ENCODE peak calls at places on chromosomes 5 and 9, in six cellular contexts. One of them, this sample, is unnamed.

GRCh38 chr5:171770153-171770552 is 15.5 kb upstream of the SMIM23 start:
- DNase-seq in tibial nerve: no peak
- DNase-seq in A549: no peak
- DNase-seq in ovary: no peak
- DNase-seq in SK-N-SH: no peak
- DNase-seq in upper lobe of left lung: no peak
- DNase-seq in this sample: no peak

GRCh38 chr9:36976371-36977030 is 57.6 kb downstream of the PAX5 start:
- DNase-seq in ovary: no peak
- DNase-seq in tibial nerve: no peak
- DNase-seq in A549: peak; percentile 20
- DNase-seq in upper lobe of left lung: no peak
- DNase-seq in SK-N-SH: no peak
- DNase-seq in this sample: no peak

GRCh38 chr5:142655339-142656267 is 30.3 kb downstream of the FGF1 start:
- DNase-seq in upper lobe of left lung: peak; percentile 95
- DNase-seq in ovary: peak; percentile 92
- DNase-seq in SK-N-SH: peak; percentile 91
- DNase-seq in tibial nerve: peak; percentile 94
- DNase-seq in A549: peak; percentile 71
- DNase-seq in this sample: no peak

GRCh38 chr5:114363837-114364236 is 2.0 kb downstream of the KCNN2 start:
- DNase-seq in tibial nerve: no peak
- DNase-seq in SK-N-SH: no peak
- DNase-seq in ovary: no peak
- DNase-seq in A549: no peak
- DNase-seq in upper lobe of left lung: no peak
- DNase-seq in this sample: no peak

GRCh38 chr5:122805481-122805880 is 30.6 kb downstream of the SNX2 start:
- DNase-seq in ovary: no peak
- DNase-seq in upper lobe of left lung: no peak
- DNase-seq in tibial nerve: no peak
- DNase-seq in A549: peak; percentile 2
- DNase-seq in SK-N-SH: no peak
- DNase-seq in this sample: no peak

GRCh38 chr5:56012281-56012963 is 17.7 kb upstream of the IL6ST start:
- DNase-seq in A549: no peak
- DNase-seq in ovary: no peak
- DNase-seq in upper lobe of left lung: no peak
- DNase-seq in tibial nerve: no peak
- DNase-seq in SK-N-SH: no peak
- DNase-seq in this sample: no peak

GRCh38 chr9:4238522-4238921 is 61.3 kb downstream of the GLIS3 start:
- DNase-seq in tibial nerve: no peak
- DNase-seq in SK-N-SH: no peak
- DNase-seq in ovary: no peak
- DNase-seq in upper lobe of left lung: no peak
- DNase-seq in A549: no peak
- DNase-seq in this sample: no peak

GRCh38 chr9:37549527-37549926 is 26.7 kb downstream of the FBXO10 start:
- DNase-seq in SK-N-SH: no peak
- DNase-seq in ovary: no peak
- DNase-seq in upper lobe of left lung: no peak
- DNase-seq in tibial nerve: no peak
- DNase-seq in A549: no peak
- DNase-seq in this sample: no peak

GRCh38 chr9:125541840-125542243 is 165.2 kb downstream of the MAPKAP1 start:
- DNase-seq in A549: no peak
- DNase-seq in upper lobe of left lung: no peak
- DNase-seq in ovary: no peak
- DNase-seq in SK-N-SH: peak; percentile 77
- DNase-seq in tibial nerve: no peak
- DNase-seq in this sample: no peak

GRCh38 chr9:93582115-93582514 is 5.7 kb downstream of the PHF2 start:
- DNase-seq in SK-N-SH: no peak
- DNase-seq in upper lobe of left lung: no peak
- DNase-seq in tibial nerve: no peak
- DNase-seq in ovary: no peak
- DNase-seq in A549: no peak
- DNase-seq in this sample: no peak

GRCh38 chr5:154243736-154244135 is 53.2 kb downstream of the GALNT10 start:
- DNase-seq in ovary: no peak
- DNase-seq in A549: no peak
- DNase-seq in upper lobe of left lung: no peak
- DNase-seq in SK-N-SH: no peak
- DNase-seq in tibial nerve: no peak
- DNase-seq in this sample: peak; percentile 62

GRCh38 chr5:107553063-107553676 is 117.6 kb downstream of the EFNA5 start:
- DNase-seq in tibial nerve: no peak
- DNase-seq in ovary: no peak
- DNase-seq in A549: peak; percentile 60
- DNase-seq in SK-N-SH: no peak
- DNase-seq in upper lobe of left lung: no peak
- DNase-seq in this sample: no peak

GRCh38 chr9:74245871-74246552 is 251.1 kb upstream of the RORB start:
- DNase-seq in tibial nerve: no peak
- DNase-seq in upper lobe of left lung: no peak
- DNase-seq in A549: no peak
- DNase-seq in SK-N-SH: no peak
- DNase-seq in ovary: no peak
- DNase-seq in this sample: no peak

GRCh38 chr5:176870110-176870591 is 29.0 kb downstream of the HK3 start:
- DNase-seq in ovary: no peak
- DNase-seq in SK-N-SH: peak; percentile 84
- DNase-seq in upper lobe of left lung: peak; percentile 41
- DNase-seq in A549: peak; percentile 78
- DNase-seq in tibial nerve: no peak
- DNase-seq in this sample: no peak

GRCh38 chr5:180605554-180606214 is 14.4 kb upstream of the SCGB3A1 start:
- DNase-seq in SK-N-SH: peak; percentile 74
- DNase-seq in upper lobe of left lung: no peak
- DNase-seq in A549: peak; percentile 77
- DNase-seq in ovary: no peak
- DNase-seq in tibial nerve: peak; percentile 28
- DNase-seq in this sample: no peak

GRCh38 chr5:144060598-144060997 is 109.9 kb downstream of the YIPF5 start:
- DNase-seq in upper lobe of left lung: no peak
- DNase-seq in SK-N-SH: no peak
- DNase-seq in A549: no peak
- DNase-seq in tibial nerve: no peak
- DNase-seq in ovary: no peak
- DNase-seq in this sample: no peak

GRCh38 chr5:35884125-35884788 is 27.6 kb downstream of the IL7R start:
- DNase-seq in A549: no peak
- DNase-seq in ovary: no peak
- DNase-seq in upper lobe of left lung: no peak
- DNase-seq in tibial nerve: no peak
- DNase-seq in SK-N-SH: no peak
- DNase-seq in this sample: no peak

GRCh38 chr9:89278997-89279739 is 31.8 kb upstream of the CKS2 start:
- DNase-seq in ovary: no peak
- DNase-seq in tibial nerve: peak; percentile 80
- DNase-seq in SK-N-SH: peak; percentile 68
- DNase-seq in A549: peak; percentile 51
- DNase-seq in upper lobe of left lung: no peak
- DNase-seq in this sample: no peak

GRCh38 chr5:149268928-149269557 is 2.6 kb upstream of the AFAP1L1 start:
- DNase-seq in upper lobe of left lung: no peak
- DNase-seq in SK-N-SH: peak; percentile 73
- DNase-seq in A549: peak; percentile 71
- DNase-seq in tibial nerve: no peak
- DNase-seq in ovary: no peak
- DNase-seq in this sample: no peak

GRCh38 chr9:37025381-37026084 is 8.5 kb downstream of the PAX5 start:
- DNase-seq in tibial nerve: no peak
- DNase-seq in SK-N-SH: no peak
- DNase-seq in ovary: no peak
- DNase-seq in A549: no peak
- DNase-seq in upper lobe of left lung: peak; percentile 63
- DNase-seq in this sample: no peak

GRCh38 chr9:98887918-98888510 is 55.7 kb upstream of the COL15A1 start:
- DNase-seq in A549: no peak
- DNase-seq in upper lobe of left lung: no peak
- DNase-seq in ovary: no peak
- DNase-seq in tibial nerve: no peak
- DNase-seq in SK-N-SH: no peak
- DNase-seq in this sample: no peak

GRCh38 chr9:134867917-134868750 is 12.5 kb upstream of the FCN2 start:
- DNase-seq in SK-N-SH: no peak
- DNase-seq in ovary: peak; percentile 14
- DNase-seq in A549: no peak
- DNase-seq in upper lobe of left lung: peak; percentile 47
- DNase-seq in tibial nerve: no peak
- DNase-seq in this sample: no peak

GRCh38 chr5:143177263-143177994 is 226.1 kb downstream of the NR3C1 start:
- DNase-seq in ovary: no peak
- DNase-seq in SK-N-SH: no peak
- DNase-seq in A549: peak; percentile 76
- DNase-seq in tibial nerve: no peak
- DNase-seq in upper lobe of left lung: no peak
- DNase-seq in this sample: no peak

GRCh38 chr5:112555691-112556090 is 136.6 kb upstream of the EPB41L4A start:
- DNase-seq in SK-N-SH: no peak
- DNase-seq in A549: no peak
- DNase-seq in upper lobe of left lung: no peak
- DNase-seq in ovary: no peak
- DNase-seq in tibial nerve: no peak
- DNase-seq in this sample: no peak

GRCh38 chr5:112551437-112552018 is 132.5 kb upstream of the EPB41L4A start:
- DNase-seq in SK-N-SH: peak; percentile 42
- DNase-seq in tibial nerve: peak; percentile 81
- DNase-seq in A549: peak; percentile 66
- DNase-seq in upper lobe of left lung: no peak
- DNase-seq in ovary: no peak
- DNase-seq in this sample: no peak

GRCh38 chr5:112555197-112555596 is 136.1 kb upstream of the EPB41L4A start:
- DNase-seq in tibial nerve: no peak
- DNase-seq in upper lobe of left lung: no peak
- DNase-seq in ovary: no peak
- DNase-seq in A549: no peak
- DNase-seq in SK-N-SH: no peak
- DNase-seq in this sample: no peak

GRCh38 chr5:112552791-112553190 is 133.7 kb upstream of the EPB41L4A start:
- DNase-seq in upper lobe of left lung: no peak
- DNase-seq in SK-N-SH: no peak
- DNase-seq in ovary: no peak
- DNase-seq in tibial nerve: no peak
- DNase-seq in A549: no peak
- DNase-seq in this sample: no peak

GRCh38 chr5:112554089-112554977 is 135.3 kb upstream of the EPB41L4A start:
- DNase-seq in A549: no peak
- DNase-seq in upper lobe of left lung: peak; percentile 6
- DNase-seq in ovary: no peak
- DNase-seq in tibial nerve: no peak
- DNase-seq in SK-N-SH: no peak
- DNase-seq in this sample: no peak
- TF ChIP-seq EP300 in A549: no peak
- TF ChIP-seq EP300 in upper lobe of left lung: no peak
- TF ChIP-seq EP300 in ovary: no peak
- TF ChIP-seq EP300 in tibial nerve: no peak
- TF ChIP-seq EP300 in SK-N-SH: no peak
- TF ChIP-seq EP300 in this sample: no peak

GRCh38 chr9:107422189-107422802 is 67.3 kb downstream of the KLF4 start:
- DNase-seq in tibial nerve: peak; percentile 41
- DNase-seq in SK-N-SH: peak; percentile 60
- DNase-seq in upper lobe of left lung: no peak
- DNase-seq in A549: peak; percentile 81
- DNase-seq in ovary: peak; percentile 41
- DNase-seq in this sample: no peak

GRCh38 chr9:107426126-107426525 is 63.4 kb downstream of the KLF4 start:
- DNase-seq in A549: no peak
- DNase-seq in SK-N-SH: no peak
- DNase-seq in tibial nerve: no peak
- DNase-seq in upper lobe of left lung: no peak
- DNase-seq in ovary: no peak
- DNase-seq in this sample: no peak

GRCh38 chr9:107430071-107430470 is 59.5 kb downstream of the KLF4 start:
- DNase-seq in tibial nerve: no peak
- DNase-seq in A549: no peak
- DNase-seq in upper lobe of left lung: no peak
- DNase-seq in SK-N-SH: no peak
- DNase-seq in ovary: no peak
- DNase-seq in this sample: no peak

GRCh38 chr9:107423540-107423939 is 66.0 kb downstream of the KLF4 start:
- DNase-seq in tibial nerve: no peak
- DNase-seq in A549: no peak
- DNase-seq in upper lobe of left lung: no peak
- DNase-seq in SK-N-SH: no peak
- DNase-seq in ovary: no peak
- DNase-seq in this sample: no peak

GRCh38 chr9:107425110-107426025 is 64.2 kb downstream of the KLF4 start:
- DNase-seq in A549: peak; percentile 72
- DNase-seq in SK-N-SH: peak; percentile 74
- DNase-seq in ovary: peak; percentile 86
- DNase-seq in upper lobe of left lung: peak; percentile 96
- DNase-seq in tibial nerve: peak; percentile 90
- DNase-seq in this sample: peak; percentile 96
- TF ChIP-seq EP300 in A549: no peak
- TF ChIP-seq EP300 in SK-N-SH: no peak
- TF ChIP-seq EP300 in ovary: peak; percentile 29
- TF ChIP-seq EP300 in upper lobe of left lung: peak; percentile 20
- TF ChIP-seq EP300 in tibial nerve: peak; percentile 70
- TF ChIP-seq EP300 in this sample: no peak

GRCh38 chr9:86336058-86336457 is 18.2 kb downstream of the TUT7 start:
- DNase-seq in ovary: no peak
- DNase-seq in SK-N-SH: no peak
- DNase-seq in tibial nerve: no peak
- DNase-seq in A549: no peak
- DNase-seq in upper lobe of left lung: no peak
- DNase-seq in this sample: no peak
- TF ChIP-seq EP300 in ovary: no peak
- TF ChIP-seq EP300 in SK-N-SH: no peak
- TF ChIP-seq EP300 in tibial nerve: no peak
- TF ChIP-seq EP300 in A549: no peak
- TF ChIP-seq EP300 in upper lobe of left lung: no peak
- TF ChIP-seq EP300 in this sample: no peak

GRCh38 chr5:97056263-97056662 is 86.1 kb downstream of the LIX1 start:
- DNase-seq in upper lobe of left lung: no peak
- DNase-seq in ovary: no peak
- DNase-seq in A549: no peak
- DNase-seq in tibial nerve: no peak
- DNase-seq in SK-N-SH: no peak
- DNase-seq in this sample: no peak

GRCh38 chr5:97063276-97063675 is 79.1 kb downstream of the LIX1 start:
- DNase-seq in ovary: no peak
- DNase-seq in tibial nerve: no peak
- DNase-seq in A549: no peak
- DNase-seq in upper lobe of left lung: no peak
- DNase-seq in SK-N-SH: no peak
- DNase-seq in this sample: no peak

GRCh38 chr5:97065475-97065874 is 76.9 kb downstream of the LIX1 start:
- DNase-seq in upper lobe of left lung: no peak
- DNase-seq in ovary: no peak
- DNase-seq in SK-N-SH: no peak
- DNase-seq in A549: no peak
- DNase-seq in tibial nerve: no peak
- DNase-seq in this sample: peak; percentile 12

GRCh38 chr5:97067296-97067695 is 75.1 kb downstream of the LIX1 start:
- DNase-seq in ovary: no peak
- DNase-seq in tibial nerve: no peak
- DNase-seq in SK-N-SH: no peak
- DNase-seq in A549: no peak
- DNase-seq in upper lobe of left lung: no peak
- DNase-seq in this sample: peak; percentile 45

GRCh38 chr5:97062046-97062445 is 80.4 kb downstream of the LIX1 start:
- DNase-seq in A549: no peak
- DNase-seq in SK-N-SH: peak; percentile 17
- DNase-seq in upper lobe of left lung: no peak
- DNase-seq in ovary: no peak
- DNase-seq in tibial nerve: no peak
- DNase-seq in this sample: no peak
- TF ChIP-seq EP300 in A549: no peak
- TF ChIP-seq EP300 in SK-N-SH: no peak
- TF ChIP-seq EP300 in upper lobe of left lung: no peak
- TF ChIP-seq EP300 in ovary: no peak
- TF ChIP-seq EP300 in tibial nerve: no peak
- TF ChIP-seq EP300 in this sample: no peak